ENCODE peak calls at places on chromosome 14, in nine cellular contexts. C is fibroblast of lung, Q is GM23338, U is MM.1S, Z is OCI-LY7, L is IMR-90, O is H9, J is H1, S is keratinocyte. A is an unnamed sample.

GRCh38 chr14:22531451-22532344 is 57.3 kb downstream of the DAD1 start:
- DNase-seq in C (no peak), Q (no peak), U (peak; percentile 28), Z (peak; percentile 79), L (no peak), O (no peak), J (no peak), S (no peak), A (peak; percentile 72)

GRCh38 chr14:105430535-105430934 is 10.9 kb downstream of the MTA1 start:
- DNase-seq in C (peak; percentile 69), Q (no peak), U (no peak), Z (no peak), L (peak; percentile 66), O (no peak), J (no peak), S (peak; percentile 23), A (no peak)

GRCh38 chr14:22737052-22737451 is 29.4 kb upstream of the OXA1L start:
- DNase-seq in C (no peak), Q (no peak), U (peak; percentile 69), Z (no peak), L (no peak), O (no peak), J (no peak), S (no peak), A (no peak)

GRCh38 chr14:89129570-89129969 is 287.5 kb downstream of the FOXN3 start:
- DNase-seq in C (no peak), Q (no peak), U (no peak), Z (no peak), L (no peak), O (no peak), J (no peak), S (no peak), A (no peak)

GRCh38 chr14:52844262-52845060 is 53.1 kb upstream of the GNPNAT1 start:
- DNase-seq in C (no peak), Q (peak; percentile 57), U (no peak), Z (no peak), L (no peak), O (peak; percentile 33), J (no peak), S (no peak), A (no peak)

GRCh38 chr14:35050652-35051051 is 4.6 kb downstream of the FAM177A1 start:
- DNase-seq in C (peak; percentile 66), Q (no peak), U (no peak), Z (no peak), L (peak; percentile 72), O (no peak), J (no peak), S (no peak), A (no peak)

GRCh38 chr14:42214981-42215491 is 608.4 kb downstream of the LRFN5 start:
- DNase-seq in C (peak; percentile 83), Q (no peak), U (no peak), Z (no peak), L (peak; percentile 86), O (no peak), J (no peak), S (peak; percentile 65), A (no peak)

GRCh38 chr14:62364161-62364560 is 601.9 kb downstream of the SNAPC1 start:
- DNase-seq in C (peak; percentile 64), Q (no peak), U (no peak), Z (no peak), L (no peak), O (no peak), J (no peak), S (no peak), A (no peak)

GRCh38 chr14:37062191-37062803 is 110.1 kb downstream of the SLC25A21 start:
- DNase-seq in C (no peak), Q (no peak), U (no peak), Z (no peak), L (no peak), O (no peak), J (no peak), S (no peak), A (no peak)

GRCh38 chr14:92039073-92039719 is 663 bp downstream of the TRIP11 start:
- DNase-seq in C (peak; percentile 88), Q (peak; percentile 98), U (no peak), Z (no peak), L (peak; percentile 70), O (peak; percentile 95), J (peak; percentile 83), S (peak; percentile 7), A (peak; percentile 76)

GRCh38 chr14:50106178-50106577 is 10.2 kb downstream of the VCPKMT start:
- DNase-seq in C (no peak), Q (no peak), U (no peak), Z (no peak), L (no peak), O (no peak), J (no peak), S (no peak), A (no peak)

GRCh38 chr14:92425101-92425500 is 88.5 kb upstream of the RIN3 start:
- DNase-seq in C (peak; percentile 69), Q (no peak), U (no peak), Z (no peak), L (peak; percentile 52), O (no peak), J (no peak), S (no peak), A (no peak)

GRCh38 chr14:30528119-30528518 is 30.8 kb upstream of the G2E3 start:
- DNase-seq in C (no peak), Q (peak; percentile 20), U (no peak), Z (no peak), L (no peak), O (peak; percentile 34), J (no peak), S (no peak), A (no peak)

GRCh38 chr14:30527196-30527595 is 31.8 kb upstream of the G2E3 start:
- DNase-seq in C (no peak), Q (peak; percentile 47), U (no peak), Z (peak; percentile 39), L (no peak), O (no peak), J (no peak), S (no peak), A (no peak)

GRCh38 chr14:30521899-30522736 is 36.8 kb upstream of the G2E3 start:
- DNase-seq in C (peak; percentile 25), Q (peak; percentile 76), U (peak; percentile 61), Z (peak; percentile 43), L (peak; percentile 51), O (no peak), J (no peak), S (no peak), A (peak; percentile 88)

GRCh38 chr14:30528778-30529642 is 29.9 kb upstream of the G2E3 start:
- DNase-seq in C (no peak), Q (peak; percentile 18), U (no peak), Z (no peak), L (no peak), O (no peak), J (no peak), S (no peak), A (no peak)

DNA sequence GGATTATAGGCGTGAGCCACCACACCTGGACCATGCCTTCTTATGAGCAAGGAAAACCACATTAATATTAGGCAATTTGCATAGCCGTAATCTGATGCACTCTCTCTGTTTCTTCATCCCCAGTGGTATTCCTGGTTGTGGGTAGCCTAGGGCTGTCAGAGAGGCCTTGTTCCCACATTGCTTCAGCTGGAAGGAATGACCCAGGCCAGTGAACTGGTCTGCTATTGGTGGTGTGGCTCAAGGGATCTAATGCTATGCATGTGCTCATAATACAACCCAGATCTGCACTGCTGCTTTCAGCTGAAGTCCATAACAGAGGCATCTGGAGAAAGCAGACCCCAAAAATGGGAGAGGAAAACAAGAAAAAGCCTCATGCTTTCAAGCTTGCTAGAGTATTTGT is 33.1 kb upstream of the G2E3 start:
- DNase-seq in C (peak; percentile 23), Q (no peak), U (no peak), Z (no peak), L (peak; percentile 14), O (no peak), J (no peak), S (no peak), A (no peak)
- H2AFZ ChIP-seq in C (no peak overlapping the region), Q (peak overlapping the region; percentile 18), U (no peak overlapping the region), Z (no peak overlapping the region), L (no peak overlapping the region), O (no peak overlapping the region), J (no peak overlapping the region), S (no peak overlapping the region), A (no peak overlapping the region)

DNA sequence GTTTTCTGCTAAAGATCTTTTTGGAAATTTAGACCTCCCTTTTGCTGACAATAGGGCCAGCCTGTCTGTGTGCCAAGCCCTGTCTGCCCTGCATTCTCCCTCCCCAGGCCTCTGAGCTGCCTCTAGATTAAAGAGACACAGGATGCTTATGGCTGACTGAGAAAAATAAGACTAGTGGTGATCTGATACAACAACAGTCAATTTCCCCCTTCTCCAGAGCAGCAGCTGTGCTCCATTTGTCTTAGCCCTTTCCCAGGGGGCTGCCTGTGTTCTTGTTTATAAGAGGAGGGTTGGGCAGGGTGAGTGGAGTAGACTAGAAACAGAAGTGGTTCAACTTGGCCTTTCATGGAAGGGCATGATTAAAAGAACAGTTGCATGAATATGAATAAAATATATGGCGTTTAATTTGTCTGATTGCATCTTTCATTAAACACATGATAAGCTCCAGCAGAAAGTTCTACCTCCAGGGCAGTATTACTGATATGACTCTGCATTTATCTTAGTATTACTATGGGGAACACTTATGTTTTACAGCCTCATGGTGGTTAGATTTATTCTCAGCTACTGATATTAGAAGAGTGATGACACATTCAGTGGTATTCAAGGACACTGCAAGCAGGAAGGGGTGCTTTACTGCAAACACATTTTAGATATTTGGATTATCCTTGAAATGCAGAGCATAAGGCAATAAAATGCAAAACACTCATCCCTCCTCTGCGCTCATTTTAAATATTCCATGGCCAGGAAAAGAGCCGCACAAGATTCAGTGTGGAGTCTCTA is 150.1 kb upstream of the CLEC14A start:
- DNase-seq in C (peak; percentile 61), Q (peak; percentile 69), U (no peak), Z (no peak), L (peak; percentile 66), O (peak; percentile 39), J (no peak), S (no peak), A (peak; percentile 51)
- H2AFZ ChIP-seq in C (peak overlapping the region; percentile 57), Q (peak overlapping the region; percentile 67), U (no peak overlapping the region), Z (no peak overlapping the region), L (peak overlapping the region; percentile 85), O (no peak overlapping the region), J (no peak overlapping the region), S (no peak overlapping the region), A (peak overlapping the region; percentile 45)

GRCh38 chr14:58536975-58537374 is 100.8 kb upstream of the DACT1 start:
- DNase-seq in C (no peak), Q (no peak), U (no peak), Z (no peak), L (no peak), O (no peak), J (no peak), S (no peak), A (no peak)

GRCh38 chr14:58533417-58533816 is 104.3 kb upstream of the DACT1 start:
- DNase-seq in C (peak; percentile 33), Q (no peak), U (no peak), Z (no peak), L (no peak), O (no peak), J (no peak), S (no peak), A (no peak)

GRCh38 chr14:58540693-58541092 is 97.1 kb upstream of the DACT1 start:
- DNase-seq in C (no peak), Q (no peak), U (no peak), Z (no peak), L (peak; percentile 64), O (no peak), J (no peak), S (no peak), A (no peak)

GRCh38 chr14:58535084-58535483 is 102.7 kb upstream of the DACT1 start:
- DNase-seq in C (peak; percentile 63), Q (no peak), U (no peak), Z (no peak), L (peak; percentile 12), O (no peak), J (no peak), S (no peak), A (no peak)
- H2AFZ ChIP-seq in C (no peak overlapping the region), Q (no peak overlapping the region), U (no peak overlapping the region), Z (no peak overlapping the region), L (no peak overlapping the region), O (no peak overlapping the region), J (no peak overlapping the region), S (no peak overlapping the region), A (peak overlapping the region; percentile 17)

GRCh38 chr14:101395779-101396178 is 165.5 kb upstream of the DIO3 start:
- DNase-seq in C (no peak), Q (no peak), U (no peak), Z (no peak), L (no peak), O (no peak), J (no peak), S (no peak), A (no peak)
- H2AFZ ChIP-seq in C (no peak overlapping the region), Q (no peak overlapping the region), U (no peak overlapping the region), Z (no peak overlapping the region), L (no peak overlapping the region), O (no peak overlapping the region), J (no peak overlapping the region), S (no peak overlapping the region), A (no peak overlapping the region)